ENCODE peak calls at places on chromosome 17, in four cellular contexts. K, Y, G and T are unnamed samples.

GRCh38 chr17:28985950-28986713 is 19.7 kb downstream of the SEZ6 start:
- DNase-seq in K (no peak), Y (no peak), G (no peak), T (no peak)

GRCh38 chr17:41340934-41341861 is 9.4 kb downstream of the KRT33A start:
- DNase-seq in K (no peak), Y (no peak), G (no peak), T (no peak)

GRCh38 chr17:82332669-82333278 is 792 bp downstream of the SECTM1 start:
- DNase-seq in Y (no peak), G (no peak), K (no peak), T (peak)

GRCh38 chr17:36687736-36688135 is 86.4 kb downstream of the MRM1 start:
- DNase-seq in Y (no peak), K (no peak), G (no peak), T (no peak)

GRCh38 chr17:7767425-7768021 is 50.0 kb downstream of the DNAH2 start:
- DNase-seq in G (peak), K (no peak), Y (no peak), T (no peak)

GRCh38 chr17:7446669-7447068 is 1.8 kb downstream of the CHRNB1 start:
- DNase-seq in G (no peak), K (no peak), Y (no peak), T (no peak)

GRCh38 chr17:50212121-50212843 is 10.9 kb upstream of the COL1A1 start:
- DNase-seq in G (peak), Y (peak), K (no peak), T (no peak)

GRCh38 chr17:38868968-38869646 is 751 bp upstream of the LASP1 start:
- DNase-seq in Y (peak), K (peak), G (peak), T (peak)

GRCh38 chr17:21242026-21242700 is 11.0 kb downstream of the NATD1 start:
- DNase-seq in K (no peak), Y (no peak), G (no peak), T (no peak)

GRCh38 chr17:77666881-77667395 is 291.6 kb upstream of the TNRC6C start:
- DNase-seq in K (no peak), G (no peak), Y (no peak), T (no peak)

GRCh38 chr17:10384175-10384574 is 11.4 kb upstream of the MYH13 start:
- DNase-seq in G (no peak), K (no peak), Y (no peak), T (no peak)

GRCh38 chr17:32461853-32462617 is 17.7 kb downstream of the PSMD11 start:
- DNase-seq in K (no peak), Y (no peak), G (no peak), T (no peak)

GRCh38 chr17:17612085-17613022 is 20.8 kb upstream of the PEMT start:
- DNase-seq in K (no peak), G (no peak), Y (no peak), T (no peak)

GRCh38 chr17:7909080-7909479 is 7.0 kb downstream of the RNF227 start:
- DNase-seq in Y (no peak), G (no peak), K (no peak), T (no peak)

GRCh38 chr17:60627113-60627512 is 27.1 kb downstream of the PPM1D start:
- DNase-seq in G (no peak), Y (no peak), K (no peak), T (no peak)

GRCh38 chr17:35603674-35604073 is 16.6 kb downstream of the AP2B1 start:
- DNase-seq in Y (no peak), G (no peak), K (no peak), T (no peak)

GRCh38 chr17:57440522-57441269 is 184.4 kb downstream of the MSI2 start:
- DNase-seq in Y (no peak), K (peak), G (peak), T (peak)
- TF ChIP-seq CTCF in Y (no peak), K (peak), G (peak), T (peak)

GRCh38 chr17:72119280-72119962 is 1.4 kb upstream of the SOX9 start:
- DNase-seq in K (no peak), Y (no peak), G (no peak), T (no peak)
- H3K4me3 ChIP-seq in K (peak), Y (no peak), G (peak), T (peak)

DNA sequence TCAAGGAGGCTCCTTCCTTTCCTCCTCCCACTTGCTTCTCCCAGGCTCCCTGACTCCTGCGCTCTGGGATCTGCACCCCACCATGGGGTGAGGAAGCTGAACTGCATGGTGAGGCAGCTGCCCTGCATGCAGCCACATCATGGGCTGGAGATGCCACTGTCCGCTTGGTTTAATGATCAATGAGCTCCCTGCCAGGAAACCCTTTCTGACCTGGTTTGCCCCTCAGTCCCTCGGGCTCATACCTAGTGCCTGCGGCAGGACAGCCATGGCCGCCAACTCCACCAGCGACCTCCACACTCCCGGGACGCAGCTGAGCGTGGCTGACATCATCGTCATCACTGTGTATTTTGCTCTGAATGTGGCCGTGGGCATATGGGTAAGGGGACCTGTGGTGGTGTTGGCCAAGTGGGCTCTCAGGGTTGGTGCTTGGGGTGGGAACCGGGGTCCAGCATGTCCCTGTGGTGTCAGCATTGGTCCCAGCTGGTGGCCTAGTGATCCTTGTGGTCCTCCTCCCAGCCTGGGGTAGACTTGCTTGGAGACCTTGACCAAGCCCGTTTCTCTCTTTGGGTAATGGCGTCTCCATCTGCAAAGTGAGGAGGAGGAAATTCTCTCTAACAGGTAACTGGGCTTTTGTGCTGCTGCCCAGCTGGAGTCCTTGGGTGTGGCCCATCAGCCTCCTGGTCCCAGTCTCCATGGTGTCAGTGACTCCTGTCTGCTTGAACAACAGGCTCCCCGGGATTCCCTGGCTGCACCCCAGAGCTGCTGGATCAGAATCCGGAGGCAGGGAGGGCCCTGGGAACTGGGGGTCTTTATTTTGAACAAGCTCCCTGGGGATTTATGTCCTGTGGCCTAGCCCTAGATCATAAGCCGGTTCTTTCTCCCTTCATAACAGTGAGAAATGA is at the start of gene SLC5A10:
- DNase-seq in Y (no peak), G (no peak), K (no peak), T (no peak)
- TF ChIP-seq CTCF in Y (peak), G (peak), K (peak), T (no peak)

DNA sequence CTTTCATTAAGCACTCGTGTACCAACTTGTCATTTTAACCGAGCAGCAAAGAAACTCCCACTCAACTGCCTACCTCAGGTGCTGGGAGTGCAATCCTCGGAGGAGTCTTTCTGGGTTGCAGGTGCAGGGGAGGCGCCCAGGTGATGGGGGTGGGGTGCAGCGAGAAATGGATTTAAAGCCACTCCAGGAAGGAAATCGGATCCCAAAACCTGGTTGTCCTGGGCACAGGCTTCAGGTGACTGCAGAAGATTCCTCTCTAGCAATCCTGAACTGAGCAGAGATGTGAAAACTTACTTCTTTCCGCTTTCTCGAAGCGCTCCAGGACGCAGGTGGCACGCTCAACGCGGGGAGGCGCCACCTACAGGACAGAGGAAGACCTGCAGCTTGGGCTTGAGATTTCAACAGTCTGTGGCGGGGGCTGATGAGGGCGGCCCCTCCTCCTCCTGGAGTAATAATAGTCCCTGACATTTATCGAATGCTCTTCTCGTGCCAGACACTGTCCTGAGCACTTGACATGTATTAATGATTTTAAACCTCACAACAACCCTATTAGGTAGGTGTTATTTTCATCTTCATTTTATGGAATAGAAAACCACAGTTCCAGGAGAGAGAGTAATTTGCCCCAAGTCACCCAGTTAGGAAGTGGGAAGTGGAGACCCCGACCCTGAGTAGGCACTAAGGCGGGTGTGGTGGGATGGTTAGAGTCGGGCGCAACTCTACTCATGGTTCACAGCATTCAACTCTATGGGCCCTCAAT is 27.2 kb upstream of the SKAP1 start:
- DNase-seq in K (peak), G (no peak), Y (no peak), T (peak)
- H3K4me3 ChIP-seq in K (no peak), G (no peak), Y (no peak), T (no peak)

GRCh38 chr17:63488851-63489250 is 12.0 kb downstream of the ACE start:
- DNase-seq in G (no peak), K (peak), Y (no peak), T (no peak)

GRCh38 chr17:63491413-63491812 is 14.6 kb downstream of the ACE start:
- DNase-seq in G (no peak), Y (no peak), K (peak), T (no peak)

GRCh38 chr17:63489291-63489690 is 12.4 kb downstream of the ACE start:
- DNase-seq in G (no peak), K (peak), Y (no peak), T (no peak)

GRCh38 chr17:63490858-63491400 is 14.1 kb downstream of the ACE start:
- DNase-seq in K (peak), G (no peak), Y (no peak), T (no peak)

DNA sequence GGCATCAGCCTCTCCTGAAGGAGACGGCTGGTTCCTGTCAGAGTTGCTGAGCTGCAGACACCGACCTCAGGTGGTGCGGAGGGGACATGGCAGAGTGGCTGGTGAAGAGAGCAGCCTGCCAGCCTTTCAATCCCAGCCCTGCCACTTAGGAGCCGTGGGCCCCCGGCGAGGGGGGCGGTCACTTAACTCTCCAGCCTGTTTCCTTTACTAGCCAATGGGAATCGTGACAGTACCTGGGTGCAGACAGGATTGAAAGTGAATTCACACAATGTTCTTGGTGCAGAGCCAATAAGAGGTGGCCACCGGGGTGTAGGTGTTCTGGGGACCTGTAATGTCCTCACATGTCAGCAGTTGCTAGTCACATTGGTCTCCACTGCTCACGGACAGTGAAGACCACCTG is 13.5 kb downstream of the ACE start:
- DNase-seq in K (peak), Y (no peak), G (no peak), T (no peak)
- TF ChIP-seq CTCF in K (no peak), Y (no peak), G (no peak), T (no peak)

GRCh38 chr17:68594552-68594951 is 6.6 kb downstream of the FAM20A start:
- DNase-seq in G (no peak), Y (no peak), K (no peak), T (no peak)

GRCh38 chr17:68592004-68592403 is 9.2 kb downstream of the FAM20A start:
- DNase-seq in Y (peak), G (no peak), K (no peak), T (no peak)

GRCh38 chr17:68593331-68593710 is 7.8 kb downstream of the FAM20A start:
- DNase-seq in K (no peak), G (no peak), Y (no peak), T (no peak)

GRCh38 chr17:68591583-68591982 is 9.6 kb downstream of the FAM20A start:
- DNase-seq in Y (no peak), G (no peak), K (no peak), T (no peak)

GRCh38 chr17:68592667-68593330 is 8.4 kb downstream of the FAM20A start:
- DNase-seq in K (no peak), Y (no peak), G (no peak), T (no peak)
- H3K4me3 ChIP-seq in K (no peak), Y (no peak), G (no peak), T (no peak)

DNA sequence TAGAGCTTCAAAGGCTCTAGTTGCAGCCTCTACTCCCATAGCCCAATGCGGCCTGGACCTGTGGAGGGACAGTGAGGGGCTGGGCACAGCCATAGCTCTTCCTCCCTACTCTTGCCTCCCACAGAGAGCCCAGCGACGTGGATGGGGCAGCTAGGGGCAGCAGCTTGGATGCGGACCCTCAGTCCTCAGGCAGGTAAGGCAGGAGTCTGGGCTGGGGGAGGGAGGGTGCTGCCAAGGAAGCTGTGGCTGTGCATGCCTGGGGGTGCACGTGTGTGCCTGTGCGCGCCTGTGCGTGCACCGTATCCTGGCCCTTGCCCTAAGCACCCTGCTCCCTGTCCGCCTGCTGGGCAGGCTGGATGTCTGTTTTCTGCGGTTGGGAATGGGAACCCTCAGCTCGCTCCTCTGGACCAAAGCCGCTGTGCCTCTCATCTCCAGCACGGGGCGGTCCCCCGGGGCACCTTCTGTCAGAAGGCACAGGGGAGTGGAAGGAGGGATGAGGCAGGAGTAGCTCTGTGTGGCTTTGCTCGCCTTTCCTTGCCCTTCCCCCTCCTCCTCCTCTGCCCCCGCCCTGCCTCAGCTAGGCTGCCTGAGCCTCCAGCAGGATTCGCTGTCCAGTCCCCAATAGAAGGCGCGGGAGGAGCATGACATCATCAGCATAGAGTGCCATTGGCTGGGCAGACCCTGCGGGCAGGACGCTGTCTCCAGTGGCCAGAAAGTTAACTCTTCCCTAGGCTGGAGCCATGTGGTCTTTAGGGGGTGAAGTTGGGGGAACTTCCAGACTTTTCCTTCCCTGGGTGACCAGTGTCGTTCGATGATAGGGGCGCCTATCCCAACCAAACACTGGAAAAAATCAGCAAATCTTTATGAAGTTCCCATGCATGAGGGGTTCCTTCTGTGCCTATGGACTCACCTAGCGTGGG is 797 bp downstream of the PRCD start:
- DNase-seq in K (peak), G (peak), Y (peak), T (peak)
- TF ChIP-seq CTCF in K (peak), G (no peak), Y (peak), T (peak)

GRCh38 chr17:79920751-79921410 is 81.6 kb upstream of the CBX4 start:
- DNase-seq in K (peak), G (no peak), Y (no peak), T (no peak)

GRCh38 chr17:79922798-79923197 is 83.6 kb upstream of the CBX4 start:
- DNase-seq in G (no peak), K (no peak), Y (no peak), T (no peak)

GRCh38 chr17:79919862-79920720 is 80.9 kb upstream of the CBX4 start:
- DNase-seq in G (no peak), Y (no peak), K (peak), T (peak)

GRCh38 chr17:79922161-79922569 is 82.9 kb upstream of the CBX4 start:
- DNase-seq in G (no peak), K (peak), Y (no peak), T (no peak)

GRCh38 chr17:79921411-79922160 is 82.3 kb upstream of the CBX4 start:
- DNase-seq in Y (no peak), K (peak), G (no peak), T (no peak)
- H3K4me3 ChIP-seq in Y (peak), K (no peak), G (peak), T (no peak)

GRCh38 chr17:65029605-65030308 is 26.8 kb downstream of the GNA13 start:
- DNase-seq in K (no peak), G (no peak), Y (no peak), T (no peak)

GRCh38 chr17:65030618-65031017 is 25.9 kb downstream of the GNA13 start:
- DNase-seq in G (no peak), K (no peak), Y (no peak), T (no peak)

GRCh38 chr17:65028537-65028843 is 28.1 kb downstream of the GNA13 start:
- DNase-seq in G (no peak), Y (no peak), K (no peak), T (no peak)

GRCh38 chr17:65025288-65025687 is 31.3 kb downstream of the GNA13 start:
- DNase-seq in Y (no peak), G (no peak), K (no peak), T (no peak)

GRCh38 chr17:65027305-65027704 is 29.2 kb downstream of the GNA13 start:
- DNase-seq in G (no peak), K (no peak), Y (no peak), T (no peak)
- TF ChIP-seq CTCF in G (peak), K (no peak), Y (peak), T (peak)

DNA sequence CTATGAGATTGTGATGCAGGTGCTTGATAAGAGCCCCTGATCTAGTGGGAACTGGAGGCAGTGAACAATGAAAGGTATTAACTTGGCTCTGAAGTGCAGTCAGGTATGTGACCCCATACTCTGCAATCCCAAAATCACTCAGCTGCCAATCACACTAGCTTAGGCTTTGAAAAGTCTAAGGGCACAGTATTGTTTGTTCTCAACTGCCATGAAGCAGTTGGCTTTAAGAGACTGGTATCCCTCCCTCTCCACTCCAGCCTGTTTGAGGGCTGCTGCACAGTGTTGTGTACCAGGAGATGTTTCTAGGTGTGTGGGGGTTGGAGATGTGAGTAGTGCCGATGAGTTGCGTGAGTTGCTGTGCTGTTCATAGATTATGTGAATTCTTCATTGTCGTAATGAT is 2.4 kb downstream of the YPEL2 start:
- DNase-seq in G (no peak), Y (no peak), K (no peak), T (no peak)
- H3K4me3 ChIP-seq in G (no peak), Y (no peak), K (peak), T (peak)